ENCODE peak calls at places on chromosomes 13 and 19, in four cellular contexts. Z, N, T and L are unnamed samples.

GRCh38 chr13:47457631-47458030 is 543.4 kb downstream of the SUCLA2 start:
- DNase-seq in Z (no peak), N (no peak), T (no peak), L (no peak)

GRCh38 chr19:34134190-34135032 is 37.9 kb upstream of the LSM14A start:
- DNase-seq in Z (peak), N (peak), T (peak), L (peak)

GRCh38 chr19:11047856-11048255 is 41.4 kb upstream of the LDLR start:
- DNase-seq in Z (no peak), N (no peak), T (no peak), L (no peak)

GRCh38 chr13:102212729-102213128 is 189.1 kb downstream of the FGF14 start:
- DNase-seq in Z (no peak), N (no peak), T (no peak), L (no peak)

GRCh38 chr13:38386421-38386820 is 36.8 kb downstream of the UFM1 start:
- DNase-seq in Z (no peak), N (no peak), T (no peak), L (no peak)

GRCh38 chr13:95505265-95505664 is 47.3 kb upstream of the CLDN10 start:
- DNase-seq in Z (no peak), N (no peak), T (no peak), L (no peak)

GRCh38 chr13:77475345-77476084 is 60.0 kb upstream of the SCEL start:
- DNase-seq in Z (peak), N (no peak), T (no peak), L (no peak)

GRCh38 chr13:21812192-21812626 is 141.3 kb downstream of the FGF9 start:
- DNase-seq in Z (no peak), N (no peak), T (no peak), L (no peak)

GRCh38 chr13:50843256-50844043 is at the start of gene DLEU7:
- DNase-seq in Z (peak), N (peak), T (no peak), L (no peak)

GRCh38 chr19:29795882-29796523 is 15.8 kb upstream of the CCNE1 start:
- DNase-seq in Z (no peak), N (no peak), T (no peak), L (no peak)

GRCh38 chr13:80755925-80756324 is 415.0 kb upstream of the SPRY2 start:
- DNase-seq in Z (no peak), N (no peak), T (no peak), L (no peak)

GRCh38 chr13:86725105-86725504 is 925.9 kb upstream of the SLITRK6 start:
- DNase-seq in Z (no peak), N (peak), T (no peak), L (peak)

GRCh38 chr19:54803410-54803809 is at the start of gene KIR2DL4:
- DNase-seq in Z (no peak), N (no peak), T (no peak), L (no peak)

GRCh38 chr13:47039106-47039505 is 142.3 kb upstream of the HTR2A start:
- DNase-seq in Z (no peak), N (no peak), T (no peak), L (no peak)

GRCh38 chr19:2488942-2489731 is 13.2 kb downstream of the GADD45B start:
- DNase-seq in Z (peak), N (peak), T (no peak), L (peak)

GRCh38 chr19:39953915-39954314 is 17.1 kb upstream of the PSMC4 start:
- DNase-seq in Z (no peak), N (no peak), T (no peak), L (no peak)

GRCh38 chr13:29527916-29528315 is 67.6 kb downstream of the SLC7A1 start:
- DNase-seq in Z (no peak), N (no peak), T (no peak), L (no peak)

GRCh38 chr19:15332311-15332996 is at the start of gene BRD4:
- DNase-seq in Z (peak), N (peak), T (peak), L (no peak)

GRCh38 chr13:26051231-26052135 is at the start of gene SHISA2:
- DNase-seq in Z (peak), N (peak), T (no peak), L (peak)

GRCh38 chr19:13366529-13367143 is 139.6 kb downstream of the CACNA1A start:
- DNase-seq in Z (no peak), N (peak), T (no peak), L (peak)

GRCh38 chr19:47102561-47103135 is 10.9 kb downstream of the ZC3H4 start:
- DNase-seq in Z (no peak), N (no peak), T (no peak), L (no peak)

GRCh38 chr13:42272776-42273175 is 824 bp downstream of the AKAP11 start:
- DNase-seq in Z (no peak), N (no peak), T (no peak), L (no peak)

GRCh38 chr19:44927746-44928145 is 13.3 kb downstream of the APOC1 start:
- DNase-seq in Z (no peak), N (no peak), T (no peak), L (no peak)

GRCh38 chr19:50204811-50205675 is 1.6 kb downstream of the MYH14 start:
- DNase-seq in Z (peak), N (no peak), T (no peak), L (peak)

GRCh38 chr13:66751691-66752090 is 478.4 kb downstream of the PCDH9 start:
- DNase-seq in Z (no peak), N (no peak), T (no peak), L (no peak)

GRCh38 chr19:33394006-33394722 is 20.7 kb downstream of the CEBPG start:
- DNase-seq in Z (peak), N (no peak), T (no peak), L (no peak)

GRCh38 chr13:110394371-110394841 is 87.3 kb downstream of the COL4A2 start:
- DNase-seq in Z (no peak), N (no peak), T (no peak), L (no peak)

GRCh38 chr19:46913852-46914430 is 53.1 kb downstream of the ARHGAP35 start:
- DNase-seq in Z (no peak), N (no peak), T (no peak), L (no peak)

GRCh38 chr13:80858131-80858530 is 517.2 kb upstream of the SPRY2 start:
- DNase-seq in Z (no peak), N (no peak), T (no peak), L (no peak)

GRCh38 chr19:2047449-2048103 is 3.5 kb downstream of the MKNK2 start:
- DNase-seq in Z (peak), N (no peak), T (no peak), L (no peak)

GRCh38 chr19:18119243-18120105 is 21.9 kb downstream of the MAST3 start:
- DNase-seq in Z (no peak), N (no peak), T (peak), L (no peak)

GRCh38 chr19:18308948-18309325 is 13.9 kb downstream of the LSM4 start:
- DNase-seq in Z (no peak), N (no peak), T (no peak), L (no peak)

GRCh38 chr19:46813570-46814358 is 25.4 kb upstream of the SLC1A5 start:
- DNase-seq in Z (peak), N (no peak), T (no peak), L (no peak)

GRCh38 chr19:11381535-11382369 is 2.4 kb downstream of the EPOR start:
- DNase-seq in Z (peak), N (peak), T (peak), L (peak)

GRCh38 chr19:5155586-5156210 is 184.9 kb downstream of the PTPRS start:
- DNase-seq in Z (no peak), N (no peak), T (no peak), L (no peak)

GRCh38 chr13:79434578-79434977 is 28.5 kb upstream of the RBM26 start:
- DNase-seq in Z (no peak), N (no peak), T (no peak), L (no peak)

GRCh38 chr13:84668637-84669036 is 786.4 kb upstream of the SLITRK1 start:
- DNase-seq in Z (no peak), N (no peak), T (no peak), L (no peak)

GRCh38 chr13:45047394-45048328 is 58.3 kb downstream of the GPALPP1 start:
- DNase-seq in Z (peak), N (peak), T (peak), L (peak)